ENCODE peak calls at places on chromosomes 12 and 14, in seven cellular contexts. One of them, this sample, is unnamed.

GRCh38 chr14:50095895-50096294 is 20.5 kb downstream of the VCPKMT start:
- DNase-seq in mucosa of descending colon: no peak
- DNase-seq in natural killer cell: no peak
- DNase-seq in AG10803: no peak
- DNase-seq in foreskin fibroblast: no peak
- DNase-seq in brain microvascular endothelial cell: no peak
- DNase-seq in right lobe of liver: no peak
- DNase-seq in this sample: no peak

GRCh38 chr12:80353254-80353653 is 90.8 kb upstream of the PTPRQ start:
- DNase-seq in brain microvascular endothelial cell: peak
- DNase-seq in natural killer cell: no peak
- DNase-seq in right lobe of liver: no peak
- DNase-seq in mucosa of descending colon: no peak
- DNase-seq in AG10803: peak
- DNase-seq in foreskin fibroblast: peak
- DNase-seq in this sample: no peak

GRCh38 chr14:68628605-68629310 is 164.1 kb downstream of the ZFP36L1 start:
- DNase-seq in mucosa of descending colon: peak
- DNase-seq in brain microvascular endothelial cell: no peak
- DNase-seq in AG10803: no peak
- DNase-seq in natural killer cell: peak
- DNase-seq in foreskin fibroblast: no peak
- DNase-seq in right lobe of liver: peak
- DNase-seq in this sample: no peak

GRCh38 chr12:48021485-48022179 is 17.4 kb upstream of the COL2A1 start:
- DNase-seq in brain microvascular endothelial cell: no peak
- DNase-seq in AG10803: no peak
- DNase-seq in natural killer cell: no peak
- DNase-seq in mucosa of descending colon: peak
- DNase-seq in right lobe of liver: no peak
- DNase-seq in foreskin fibroblast: no peak
- DNase-seq in this sample: no peak

GRCh38 chr14:70782361-70782760 is 27.0 kb downstream of the MAP3K9 start:
- DNase-seq in brain microvascular endothelial cell: peak
- DNase-seq in foreskin fibroblast: peak
- DNase-seq in mucosa of descending colon: no peak
- DNase-seq in natural killer cell: no peak
- DNase-seq in right lobe of liver: no peak
- DNase-seq in AG10803: peak
- DNase-seq in this sample: no peak

GRCh38 chr14:76772300-76773187 is 11.3 kb downstream of the VASH1 start:
- DNase-seq in natural killer cell: no peak
- DNase-seq in foreskin fibroblast: peak
- DNase-seq in AG10803: no peak
- DNase-seq in brain microvascular endothelial cell: peak
- DNase-seq in right lobe of liver: no peak
- DNase-seq in mucosa of descending colon: no peak
- DNase-seq in this sample: no peak

GRCh38 chr12:45050751-45051489 is at the start of gene DBX2:
- DNase-seq in natural killer cell: no peak
- DNase-seq in right lobe of liver: no peak
- DNase-seq in foreskin fibroblast: peak
- DNase-seq in mucosa of descending colon: no peak
- DNase-seq in brain microvascular endothelial cell: no peak
- DNase-seq in AG10803: no peak
- DNase-seq in this sample: no peak

GRCh38 chr12:128959931-128960330 is 106.7 kb downstream of the GLT1D1 start:
- DNase-seq in AG10803: no peak
- DNase-seq in right lobe of liver: no peak
- DNase-seq in brain microvascular endothelial cell: no peak
- DNase-seq in natural killer cell: no peak
- DNase-seq in foreskin fibroblast: no peak
- DNase-seq in mucosa of descending colon: no peak
- DNase-seq in this sample: no peak

GRCh38 chr12:108833757-108834472 is 23.5 kb downstream of the SSH1 start:
- DNase-seq in right lobe of liver: peak
- DNase-seq in mucosa of descending colon: no peak
- DNase-seq in natural killer cell: no peak
- DNase-seq in brain microvascular endothelial cell: peak
- DNase-seq in AG10803: peak
- DNase-seq in foreskin fibroblast: peak
- DNase-seq in this sample: no peak

GRCh38 chr12:52351196-52352059 is 15.9 kb downstream of the KRT85 start:
- DNase-seq in natural killer cell: peak
- DNase-seq in right lobe of liver: peak
- DNase-seq in foreskin fibroblast: no peak
- DNase-seq in AG10803: no peak
- DNase-seq in mucosa of descending colon: no peak
- DNase-seq in brain microvascular endothelial cell: no peak
- DNase-seq in this sample: no peak

GRCh38 chr12:13834241-13834640 is 147.2 kb downstream of the GRIN2B start:
- DNase-seq in brain microvascular endothelial cell: no peak
- DNase-seq in AG10803: no peak
- DNase-seq in mucosa of descending colon: no peak
- DNase-seq in right lobe of liver: no peak
- DNase-seq in foreskin fibroblast: no peak
- DNase-seq in natural killer cell: no peak
- DNase-seq in this sample: no peak

GRCh38 chr14:89417111-89417468 is at the start of gene FOXN3:
- DNase-seq in mucosa of descending colon: peak
- DNase-seq in AG10803: peak
- DNase-seq in right lobe of liver: peak
- DNase-seq in brain microvascular endothelial cell: peak
- DNase-seq in natural killer cell: peak
- DNase-seq in foreskin fibroblast: peak
- DNase-seq in this sample: peak

GRCh38 chr12:11834104-11834812 is 184.8 kb downstream of the ETV6 start:
- DNase-seq in right lobe of liver: no peak
- DNase-seq in foreskin fibroblast: peak
- DNase-seq in mucosa of descending colon: no peak
- DNase-seq in natural killer cell: no peak
- DNase-seq in AG10803: no peak
- DNase-seq in brain microvascular endothelial cell: no peak
- DNase-seq in this sample: no peak

GRCh38 chr14:53924754-53925153 is 31.9 kb downstream of the BMP4 start:
- DNase-seq in right lobe of liver: no peak
- DNase-seq in AG10803: peak
- DNase-seq in brain microvascular endothelial cell: peak
- DNase-seq in foreskin fibroblast: peak
- DNase-seq in natural killer cell: no peak
- DNase-seq in mucosa of descending colon: no peak
- DNase-seq in this sample: no peak

GRCh38 chr14:58078068-58078467 is 73.9 kb downstream of the ARMH4 start:
- DNase-seq in foreskin fibroblast: peak
- DNase-seq in mucosa of descending colon: no peak
- DNase-seq in natural killer cell: no peak
- DNase-seq in AG10803: peak
- DNase-seq in right lobe of liver: no peak
- DNase-seq in brain microvascular endothelial cell: peak
- DNase-seq in this sample: no peak

GRCh38 chr14:68172216-68172615 is 352.6 kb downstream of the RAD51B start:
- DNase-seq in mucosa of descending colon: no peak
- DNase-seq in AG10803: no peak
- DNase-seq in natural killer cell: no peak
- DNase-seq in foreskin fibroblast: no peak
- DNase-seq in right lobe of liver: no peak
- DNase-seq in brain microvascular endothelial cell: no peak
- DNase-seq in this sample: no peak

GRCh38 chr14:24317141-24317927 is 6.0 kb downstream of the LTB4R start:
- DNase-seq in right lobe of liver: no peak
- DNase-seq in foreskin fibroblast: peak
- DNase-seq in natural killer cell: no peak
- DNase-seq in AG10803: no peak
- DNase-seq in brain microvascular endothelial cell: no peak
- DNase-seq in mucosa of descending colon: no peak
- DNase-seq in this sample: no peak

GRCh38 chr14:24314377-24315193 is 3.3 kb downstream of the LTB4R start:
- DNase-seq in foreskin fibroblast: no peak
- DNase-seq in right lobe of liver: peak
- DNase-seq in AG10803: no peak
- DNase-seq in brain microvascular endothelial cell: no peak
- DNase-seq in mucosa of descending colon: no peak
- DNase-seq in natural killer cell: no peak
- DNase-seq in this sample: no peak

GRCh38 chr14:24316597-24316950 is 5.3 kb downstream of the LTB4R start:
- DNase-seq in foreskin fibroblast: no peak
- DNase-seq in mucosa of descending colon: no peak
- DNase-seq in brain microvascular endothelial cell: no peak
- DNase-seq in natural killer cell: no peak
- DNase-seq in right lobe of liver: no peak
- DNase-seq in AG10803: no peak
- DNase-seq in this sample: no peak

GRCh38 chr14:24315243-24315806 is 4.0 kb downstream of the LTB4R start:
- DNase-seq in brain microvascular endothelial cell: no peak
- DNase-seq in right lobe of liver: no peak
- DNase-seq in AG10803: no peak
- DNase-seq in natural killer cell: no peak
- DNase-seq in mucosa of descending colon: no peak
- DNase-seq in foreskin fibroblast: no peak
- DNase-seq in this sample: no peak

DNA sequence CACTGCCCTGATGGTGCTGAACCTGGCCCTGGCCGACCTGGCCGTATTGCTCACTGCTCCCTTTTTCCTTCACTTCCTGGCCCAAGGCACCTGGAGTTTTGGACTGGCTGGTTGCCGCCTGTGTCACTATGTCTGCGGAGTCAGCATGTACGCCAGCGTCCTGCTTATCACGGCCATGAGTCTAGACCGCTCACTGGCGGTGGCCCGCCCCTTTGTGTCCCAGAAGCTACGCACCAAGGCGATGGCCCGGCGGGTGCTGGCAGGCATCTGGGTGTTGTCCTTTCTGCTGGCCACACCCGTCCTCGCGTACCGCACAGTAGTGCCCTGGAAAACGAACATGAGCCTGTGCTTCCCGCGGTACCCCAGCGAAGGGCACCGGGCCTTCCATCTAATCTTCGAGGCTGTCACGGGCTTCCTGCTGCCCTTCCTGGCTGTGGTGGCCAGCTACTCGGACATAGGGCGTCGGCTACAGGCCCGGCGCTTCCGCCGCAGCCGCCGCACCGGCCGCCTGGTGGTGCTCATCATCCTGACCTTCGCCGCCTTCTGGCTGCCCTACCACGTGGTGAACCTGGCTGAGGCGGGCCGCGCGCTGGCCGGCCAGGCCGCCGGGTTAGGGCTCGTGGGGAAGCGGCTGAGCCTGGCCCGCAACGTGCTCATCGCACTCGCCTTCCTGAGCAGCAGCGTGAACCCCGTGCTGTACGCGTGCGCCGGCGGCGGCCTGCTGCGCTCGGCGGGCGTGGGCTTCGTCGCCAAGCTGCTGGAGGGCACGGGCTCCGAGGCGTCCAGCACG is 4.7 kb downstream of the LTB4R start:
- DNase-seq in brain microvascular endothelial cell: no peak
- DNase-seq in AG10803: no peak
- DNase-seq in right lobe of liver: peak
- DNase-seq in mucosa of descending colon: peak
- DNase-seq in foreskin fibroblast: peak
- DNase-seq in natural killer cell: no peak
- DNase-seq in this sample: no peak
- TF ChIP-seq CTCF in brain microvascular endothelial cell: peak
- TF ChIP-seq CTCF in AG10803: peak
- TF ChIP-seq CTCF in right lobe of liver: peak
- TF ChIP-seq CTCF in mucosa of descending colon: peak
- TF ChIP-seq CTCF in foreskin fibroblast: no peak
- TF ChIP-seq CTCF in natural killer cell: no peak
- TF ChIP-seq CTCF in this sample: no peak

GRCh38 chr12:124771462-124772361 is 92.0 kb downstream of the SCARB1 start:
- DNase-seq in AG10803: peak
- DNase-seq in foreskin fibroblast: peak
- DNase-seq in mucosa of descending colon: peak
- DNase-seq in brain microvascular endothelial cell: peak
- DNase-seq in natural killer cell: peak
- DNase-seq in right lobe of liver: peak
- DNase-seq in this sample: peak
- TF ChIP-seq CTCF in AG10803: peak
- TF ChIP-seq CTCF in foreskin fibroblast: peak
- TF ChIP-seq CTCF in mucosa of descending colon: peak
- TF ChIP-seq CTCF in brain microvascular endothelial cell: peak
- TF ChIP-seq CTCF in natural killer cell: peak
- TF ChIP-seq CTCF in right lobe of liver: peak
- TF ChIP-seq CTCF in this sample: peak

DNA sequence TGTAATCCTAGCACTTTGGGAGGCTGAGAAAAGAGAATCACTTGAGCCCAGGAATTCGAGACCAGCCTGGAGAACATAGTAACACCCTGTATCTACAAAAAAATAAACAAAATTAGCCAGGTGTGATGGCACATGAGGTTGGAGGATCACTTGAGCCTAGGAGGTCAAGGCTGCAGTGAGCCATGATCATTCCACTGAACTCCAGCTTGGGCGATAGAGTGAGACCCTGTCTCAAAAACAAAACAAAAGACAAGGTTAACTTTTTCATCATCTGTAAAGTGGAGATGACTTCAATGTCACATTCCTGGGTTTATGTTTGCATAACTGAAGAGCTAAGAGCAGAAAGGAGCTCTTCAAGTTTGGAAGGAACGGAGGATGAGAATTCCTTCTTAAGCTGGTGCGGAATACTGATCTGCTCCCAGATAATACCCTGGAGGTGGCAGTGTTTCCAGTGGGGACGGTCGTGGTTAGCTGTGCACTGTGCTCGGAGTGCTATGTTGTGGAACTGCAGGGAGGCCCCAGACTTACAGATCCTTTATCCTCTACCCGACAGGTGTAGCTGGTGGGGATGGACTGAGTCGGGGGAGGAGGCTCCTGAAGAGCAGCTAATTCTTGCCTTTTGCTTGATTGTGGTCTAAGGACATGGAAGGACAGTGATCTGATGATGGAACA is 22.5 kb upstream of the BICD1 start:
- DNase-seq in mucosa of descending colon: no peak
- DNase-seq in right lobe of liver: no peak
- DNase-seq in foreskin fibroblast: no peak
- DNase-seq in natural killer cell: no peak
- DNase-seq in AG10803: peak
- DNase-seq in brain microvascular endothelial cell: no peak
- DNase-seq in this sample: no peak
- TF ChIP-seq CTCF in mucosa of descending colon: no peak
- TF ChIP-seq CTCF in right lobe of liver: no peak
- TF ChIP-seq CTCF in foreskin fibroblast: no peak
- TF ChIP-seq CTCF in natural killer cell: no peak
- TF ChIP-seq CTCF in AG10803: no peak
- TF ChIP-seq CTCF in brain microvascular endothelial cell: no peak
- TF ChIP-seq CTCF in this sample: no peak

GRCh38 chr14:96632363-96632758 is 130.2 kb downstream of the PAPOLA start:
- DNase-seq in right lobe of liver: no peak
- DNase-seq in foreskin fibroblast: no peak
- DNase-seq in brain microvascular endothelial cell: no peak
- DNase-seq in AG10803: no peak
- DNase-seq in mucosa of descending colon: no peak
- DNase-seq in natural killer cell: no peak
- DNase-seq in this sample: no peak
- TF ChIP-seq CTCF in right lobe of liver: no peak
- TF ChIP-seq CTCF in foreskin fibroblast: no peak
- TF ChIP-seq CTCF in brain microvascular endothelial cell: no peak
- TF ChIP-seq CTCF in AG10803: no peak
- TF ChIP-seq CTCF in mucosa of descending colon: no peak
- TF ChIP-seq CTCF in natural killer cell: no peak
- TF ChIP-seq CTCF in this sample: no peak

GRCh38 chr12:43349863-43350262 is 202.1 kb downstream of the ADAMTS20 start:
- DNase-seq in mucosa of descending colon: no peak
- DNase-seq in foreskin fibroblast: peak
- DNase-seq in right lobe of liver: no peak
- DNase-seq in AG10803: no peak
- DNase-seq in natural killer cell: no peak
- DNase-seq in brain microvascular endothelial cell: no peak
- DNase-seq in this sample: no peak
- TF ChIP-seq CTCF in mucosa of descending colon: no peak
- TF ChIP-seq CTCF in foreskin fibroblast: peak
- TF ChIP-seq CTCF in right lobe of liver: peak
- TF ChIP-seq CTCF in AG10803: no peak
- TF ChIP-seq CTCF in natural killer cell: no peak
- TF ChIP-seq CTCF in brain microvascular endothelial cell: peak
- TF ChIP-seq CTCF in this sample: no peak

This sample was measured in CD14-positive monocyte.